ENCODE peak calls at places on chromosomes 3 and 15, in five cellular contexts. I is WERI-Rb-1; R is HepG2; M is heart left ventricle; Z is CD8-positive, alpha-beta memory T cell. F is an unnamed sample.

GRCh38 chr3:10484709-10485108 is 20.7 kb downstream of the ATP2B2 start:
- DNase-seq in R (no peak), Z (no peak), M (no peak), I (no peak), F (no peak)

GRCh38 chr15:86138798-86139197 is 59.1 kb downstream of the AGBL1 start:
- DNase-seq in Z (no peak), I (no peak), R (no peak), M (no peak), F (no peak)

GRCh38 chr15:42704492-42704926 is 32.4 kb downstream of the CDAN1 start:
- DNase-seq in R (peak; percentile 65), Z (peak; percentile 38), I (peak; percentile 74), M (peak; percentile 52), F (peak; percentile 77)

GRCh38 chr3:50675179-50676030 is 678 bp downstream of the DOCK3 start:
- DNase-seq in M (peak; percentile 55), R (no peak), I (peak; percentile 79), Z (peak; percentile 47), F (peak; percentile 94)

GRCh38 chr3:30319713-30320112 is 286.7 kb upstream of the TGFBR2 start:
- DNase-seq in R (peak; percentile 71), Z (peak; percentile 54), M (peak; percentile 27), I (peak; percentile 58), F (peak; percentile 9)

GRCh38 chr15:82663186-82663600 is 16.0 kb upstream of the CPEB1 start:
- DNase-seq in Z (no peak), R (peak; percentile 36), I (no peak), M (peak; percentile 39), F (peak; percentile 91)

GRCh38 chr15:67556964-67557570 is 14.6 kb downstream of the MAP2K5 start:
- DNase-seq in Z (no peak), M (no peak), I (no peak), R (no peak), F (no peak)

GRCh38 chr15:91879148-91879547 is 25.6 kb downstream of the SLCO3A1 start:
- DNase-seq in I (no peak), R (no peak), Z (no peak), M (no peak), F (no peak)

GRCh38 chr3:107954845-107955244 is 136.0 kb downstream of the CD47 start:
- DNase-seq in I (no peak), Z (no peak), R (no peak), M (no peak), F (no peak)

GRCh38 chr15:67126551-67127333 is 61.3 kb downstream of the SMAD3 start:
- DNase-seq in M (no peak), Z (no peak), R (peak; percentile 72), I (no peak), F (no peak)

GRCh38 chr3:51268132-51268531 is 117.0 kb upstream of the MANF start:
- DNase-seq in I (no peak), R (no peak), M (no peak), Z (no peak), F (no peak)

GRCh38 chr15:90483640-90484039 is 46.1 kb upstream of the CRTC3 start:
- DNase-seq in R (no peak), Z (no peak), I (no peak), M (no peak), F (no peak)
- H3K36me3 ChIP-seq in R (peaks cover 42% of the 10 kb centered on the region), Z (peaks cover 60% of the 10 kb centered on the region), I (peaks cover 42% of the 10 kb centered on the region), M (peaks cover 100% of the 10 kb centered on the region), F (peaks cover 24% of the 10 kb centered on the region)

GRCh38 chr3:8266679-8267267 is 234.8 kb upstream of the LMCD1 start:
- DNase-seq in M (no peak), R (no peak), I (no peak), Z (no peak), F (no peak)
- H3K4me3 ChIP-seq in M (no peak overlapping the region), R (no peak overlapping the region), I (no peak overlapping the region), Z (no peak overlapping the region), F (no peak overlapping the region)

GRCh38 chr15:43881944-43882343 is 55.1 kb downstream of the WDR76 start:
- DNase-seq in I (peak; percentile 24), M (no peak), Z (no peak), R (no peak), F (peak; percentile 70)
- H3K36me3 ChIP-seq in I (peaks cover 81% of the 10 kb centered on the region), M (no peaks in the 10 kb centered on the region), Z (no peaks in the 10 kb centered on the region), R (no peaks in the 10 kb centered on the region), F (peaks cover 2% of the 10 kb centered on the region)

DNA sequence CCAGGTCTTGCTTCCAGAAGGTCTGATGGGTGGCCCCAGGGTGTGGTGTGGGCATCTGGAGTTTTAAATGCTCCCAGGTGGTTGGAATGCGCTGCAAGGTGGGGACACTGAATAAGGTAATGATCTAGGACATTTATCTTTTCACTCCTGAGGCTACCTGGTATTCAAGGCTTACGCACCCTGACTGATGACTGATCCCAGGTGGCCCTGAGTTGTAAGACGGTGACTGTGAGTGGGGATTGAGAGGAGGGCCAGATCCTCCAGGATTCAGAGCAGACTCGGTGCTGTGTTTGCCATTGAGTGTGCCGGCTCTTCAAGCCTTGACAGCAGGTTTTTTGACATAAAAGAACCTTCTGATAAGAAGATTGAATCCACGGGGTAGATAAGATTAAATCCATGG is 40.3 kb downstream of the SLC6A20 start:
- DNase-seq in M (no peak), R (no peak), I (no peak), Z (no peak), F (no peak)
- H3K4me3 ChIP-seq in M (no peak overlapping the region), R (no peak overlapping the region), I (no peak overlapping the region), Z (no peak overlapping the region), F (no peak overlapping the region)

GRCh38 chr15:74845208-74845568 is 2.2 kb upstream of the ULK3 start:
- DNase-seq in R (no peak), M (no peak), Z (peak; percentile 57), I (no peak), F (no peak)

GRCh38 chr15:74844319-74845207 is 1.6 kb upstream of the ULK3 start:
- DNase-seq in R (no peak), M (no peak), Z (no peak), I (peak; percentile 82), F (peak; percentile 59)

GRCh38 chr15:74843891-74844299 is 939 bp upstream of the ULK3 start:
- DNase-seq in Z (no peak), M (no peak), I (peak; percentile 62), R (no peak), F (peak; percentile 69)

GRCh38 chr15:74847462-74847861 is 4.5 kb upstream of the ULK3 start:
- DNase-seq in R (no peak), I (peak; percentile 25), Z (no peak), M (peak; percentile 77), F (no peak)

DNA sequence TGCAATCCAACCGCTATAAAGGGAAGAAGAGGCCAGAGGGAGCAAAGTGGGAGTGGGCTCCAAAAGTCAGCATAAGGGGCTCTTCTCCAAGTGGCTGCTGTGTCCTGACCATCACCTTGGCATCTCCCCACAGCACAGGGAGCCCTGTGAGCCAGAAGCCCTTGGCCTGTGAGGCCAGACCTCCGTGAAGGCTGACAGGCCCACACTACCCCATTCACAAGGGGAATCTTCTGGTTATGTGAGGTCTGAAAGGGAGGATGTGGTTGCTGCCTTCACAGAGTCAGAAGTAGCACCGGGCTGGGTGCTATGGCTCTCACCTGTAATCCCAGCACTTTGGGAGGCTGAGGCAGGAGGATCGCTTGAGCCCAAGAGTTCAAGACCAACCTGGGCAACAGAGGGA is 2.6 kb upstream of the ULK3 start:
- DNase-seq in M (no peak), R (no peak), Z (peak; percentile 26), I (no peak), F (no peak)
- H3K36me3 ChIP-seq in M (peaks cover 59% of the 10 kb centered on the region), R (peaks cover 43% of the 10 kb centered on the region), Z (peaks cover 20% of the 10 kb centered on the region), I (peaks cover 58% of the 10 kb centered on the region), F (peaks cover 18% of the 10 kb centered on the region)

GRCh38 chr3:14576163-14576562 is 36.0 kb upstream of the GRIP2 start:
- DNase-seq in M (no peak), I (no peak), R (no peak), Z (no peak), F (no peak)
- H3K4me3 ChIP-seq in M (no peak overlapping the region), I (no peak overlapping the region), R (no peak overlapping the region), Z (no peak overlapping the region), F (no peak overlapping the region)

GRCh38 chr3:33093847-33094246 is 3.1 kb downstream of the GLB1 start:
- DNase-seq in M (no peak), I (no peak), Z (no peak), R (no peak), F (peak; percentile 51)

GRCh38 chr3:33089515-33089914 is 7.4 kb downstream of the GLB1 start:
- DNase-seq in Z (no peak), I (no peak), M (no peak), R (no peak), F (no peak)

GRCh38 chr3:33096103-33096868 is 660 bp downstream of the GLB1 start:
- DNase-seq in Z (peak; percentile 47), I (peak; percentile 30), M (peak; percentile 64), R (peak; percentile 17), F (peak; percentile 77)

GRCh38 chr3:33091746-33092145 is 5.2 kb downstream of the GLB1 start:
- DNase-seq in I (no peak), M (no peak), Z (no peak), R (no peak), F (no peak)

DNA sequence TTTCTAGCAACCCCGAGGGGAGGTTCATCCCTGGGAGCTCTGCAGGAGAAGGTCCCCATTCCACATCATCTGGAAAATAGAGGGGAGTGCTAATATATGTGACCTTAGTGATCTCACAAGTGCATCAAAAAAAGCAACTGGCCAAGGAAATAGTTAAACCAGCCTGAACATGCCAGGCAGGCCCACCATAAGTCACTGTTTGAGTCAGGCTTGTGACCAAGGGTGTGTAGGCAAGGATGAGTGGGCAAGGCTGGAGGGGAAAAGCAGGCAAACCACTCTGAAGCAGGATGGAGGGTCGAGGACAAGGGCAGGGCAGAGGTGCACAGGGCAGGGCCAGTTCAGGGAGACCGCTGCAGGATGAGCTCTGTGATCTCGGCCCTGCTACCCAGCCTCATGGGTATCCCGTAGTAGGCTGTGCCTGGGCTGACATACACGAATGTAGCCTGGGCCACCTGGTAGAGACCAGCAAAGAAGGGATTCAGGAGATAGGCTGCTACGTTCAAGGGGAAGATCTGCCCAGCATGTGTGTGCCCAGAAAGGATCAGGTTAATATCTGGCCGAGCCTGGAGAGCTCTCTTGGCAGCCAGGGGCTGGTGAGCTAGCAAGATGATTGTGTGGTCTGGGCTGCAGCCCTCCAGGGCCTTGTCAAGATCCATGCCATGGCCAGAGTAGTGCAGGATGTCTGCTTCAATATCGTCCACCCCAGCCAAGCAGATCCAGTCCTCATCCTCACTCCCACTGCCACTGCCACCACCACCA is 4.3 kb downstream of the GLB1 start:
- DNase-seq in Z (no peak), M (peak; percentile 39), I (no peak), R (no peak), F (no peak)
- H3K36me3 ChIP-seq in Z (no peaks in the 10 kb centered on the region), M (peaks cover 12% of the 10 kb centered on the region), I (peaks cover 7% of the 10 kb centered on the region), R (peaks cover 35% of the 10 kb centered on the region), F (peaks cover 10% of the 10 kb centered on the region)

DNA sequence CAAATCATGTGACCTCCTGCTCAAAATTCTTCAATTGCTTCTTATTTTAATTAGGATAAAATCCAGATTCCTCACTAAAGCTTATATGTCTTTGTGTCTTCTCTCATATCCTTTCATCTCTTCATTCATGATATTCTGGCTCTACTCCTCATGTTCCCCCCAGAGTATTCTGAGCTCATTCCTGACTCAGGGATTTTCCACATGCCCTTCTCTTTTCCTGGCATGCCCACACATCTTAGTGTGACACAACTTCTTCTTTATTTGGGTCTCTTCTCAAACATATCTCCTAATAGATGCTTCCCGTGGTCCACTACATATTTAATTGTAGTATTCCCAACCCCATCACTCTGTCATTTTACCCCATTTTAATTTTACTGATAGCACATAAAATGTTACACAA is 15.2 kb upstream of the MBNL1 start:
- DNase-seq in M (no peak), R (no peak), I (no peak), Z (no peak), F (no peak)
- H3K4me3 ChIP-seq in M (no peak overlapping the region), R (no peak overlapping the region), I (no peak overlapping the region), Z (no peak overlapping the region), F (no peak overlapping the region)

F was measured in H7.